ENCODE peak calls at places on chromosome 9, in nine cellular contexts. C is PC-3, J is GM23248, S is HCT116, V is OCI-LY7, E is SK-N-SH, K is neural progenitor cell, I is GM23338, G is MM.1S. P is an unnamed sample. For H3K4me1, the result is how much of the 10 kb centered on the place peaks cover.

GRCh38 chr9:134571326-134571871 is 70.2 kb upstream of the COL5A1 start:
- DNase-seq in C (no peak), J (no peak), S (no peak), V (no peak), E (no peak), K (no peak), I (no peak), G (no peak), P (peak)

GRCh38 chr9:33265211-33265885 is 499 bp downstream of the CHMP5 start:
- DNase-seq in C (no peak), J (peak), S (no peak), V (no peak), E (no peak), K (no peak), I (no peak), G (no peak), P (no peak)

GRCh38 chr9:87497604-87498045 is at the start of gene DAPK1:
- DNase-seq in C (no peak), J (peak), S (peak), V (no peak), E (peak), K (peak), I (peak), G (peak), P (peak)

GRCh38 chr9:35645736-35646582 is 4.8 kb downstream of the SIT1 start:
- DNase-seq in C (peak), J (peak), S (peak), V (no peak), E (no peak), K (peak), I (peak), G (peak), P (peak)

GRCh38 chr9:114621975-114622609 is 11.0 kb downstream of the TMEM268 start:
- DNase-seq in C (peak), J (peak), S (no peak), V (no peak), E (no peak), K (no peak), I (no peak), G (no peak), P (no peak)

GRCh38 chr9:75483636-75484035 is 395.3 kb downstream of the OSTF1 start:
- DNase-seq in C (peak), J (no peak), S (no peak), V (no peak), E (no peak), K (no peak), I (no peak), G (no peak), P (no peak)

GRCh38 chr9:36997414-36997813 is 36.7 kb downstream of the PAX5 start:
- DNase-seq in C (peak), J (peak), S (no peak), V (no peak), E (no peak), K (peak), I (no peak), G (no peak), P (no peak)

GRCh38 chr9:77832647-77833046 is 184.5 kb upstream of the GNA14 start:
- DNase-seq in C (no peak), J (no peak), S (no peak), V (no peak), E (no peak), K (no peak), I (no peak), G (no peak), P (no peak)

GRCh38 chr9:135885100-135885853 is 22.1 kb downstream of the CAMSAP1 start:
- DNase-seq in C (peak), J (peak), S (no peak), V (no peak), E (peak), K (no peak), I (no peak), G (no peak), P (no peak)
- H3K27ac ChIP-seq in C (no peak), J (no peak), S (no peak), V (no peak), E (no peak), K (no peak), I (peak), G (no peak), P (no peak)

GRCh38 chr9:98248737-98249474 is 6.5 kb downstream of the TBC1D2 start:
- DNase-seq in C (peak), J (peak), S (no peak), V (no peak), E (no peak), K (no peak), I (no peak), G (no peak), P (peak)
- H3K4me1 ChIP-seq in C (half or more), J (half or more), S (half or more), V (under half), E (under half), K (under half), I (under half), G (under half), P (under half)

DNA sequence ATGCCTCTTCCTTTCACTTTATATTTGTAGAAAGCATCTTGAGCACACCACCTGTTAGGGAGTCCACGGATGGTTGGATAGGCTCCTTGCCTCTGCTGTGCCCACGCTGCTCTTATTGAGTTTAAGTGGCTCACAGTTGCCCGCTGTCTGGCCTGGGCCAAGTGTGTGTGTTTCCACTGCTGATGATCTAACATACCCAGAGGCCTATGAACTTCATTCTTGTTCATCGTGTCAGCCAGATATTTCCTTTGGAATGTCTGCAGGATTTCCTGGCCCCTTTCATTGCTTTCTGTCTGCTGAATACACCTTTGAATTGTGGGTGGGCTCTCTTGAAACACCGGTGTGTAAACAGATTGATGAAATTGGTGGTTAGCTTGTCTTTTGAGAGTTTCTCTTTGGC is 46.6 kb downstream of the MVB12B start:
- DNase-seq in C (peak), J (peak), S (no peak), V (no peak), E (no peak), K (no peak), I (no peak), G (no peak), P (no peak)
- TF ChIP-seq EZH2phosphoT487 in C (no peak), J (no peak), S (no peak), V (no peak), E (no peak), K (no peak), I (no peak), G (no peak), P (no peak)

DNA sequence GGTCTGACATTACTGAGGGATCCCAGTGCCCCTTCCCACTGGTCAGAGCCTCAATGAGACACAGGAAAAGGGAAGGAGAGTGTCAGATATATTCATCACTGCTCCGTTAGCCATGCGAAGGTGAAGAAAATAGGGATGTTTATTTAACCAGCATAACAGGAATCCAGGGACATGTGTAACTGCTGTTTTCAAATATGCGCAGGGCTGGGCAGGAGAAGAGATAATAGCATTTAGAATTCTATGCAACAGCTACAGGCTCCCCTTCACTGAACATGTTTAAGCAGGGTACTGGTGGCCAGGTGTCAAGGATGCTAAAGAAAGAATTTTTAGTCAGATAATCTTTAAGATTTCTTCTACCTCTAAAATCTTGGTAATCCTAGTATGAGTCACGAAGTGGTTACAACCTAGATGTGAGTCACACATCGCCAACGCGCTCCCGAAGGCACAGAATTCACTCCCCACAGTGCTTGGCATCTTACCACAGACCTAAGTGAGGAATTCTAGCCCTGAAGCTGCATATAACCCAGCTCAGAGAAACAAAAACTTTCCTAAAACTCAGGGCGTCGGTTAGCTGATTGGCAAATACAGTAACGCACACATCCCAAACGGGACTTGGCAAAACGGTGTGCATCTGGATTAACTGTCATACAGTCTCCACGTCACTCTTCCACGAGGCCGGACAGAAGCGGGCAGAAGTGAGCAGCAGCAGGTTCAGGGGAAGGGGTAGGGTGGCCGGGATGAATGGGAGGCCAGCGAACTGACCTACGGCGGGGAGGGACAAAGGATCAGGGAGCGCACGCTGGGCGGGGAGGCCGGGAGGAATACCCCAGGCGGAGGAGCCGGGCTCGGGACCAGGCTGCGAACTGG is 1.1 kb downstream of the CTNNAL1 start:
- DNase-seq in C (peak), J (peak), S (peak), V (peak), E (peak), K (peak), I (peak), G (peak), P (peak)
- H3K27ac ChIP-seq in C (peak), J (peak), S (peak), V (no peak), E (peak), K (no peak), I (no peak), G (peak), P (peak)

DNA sequence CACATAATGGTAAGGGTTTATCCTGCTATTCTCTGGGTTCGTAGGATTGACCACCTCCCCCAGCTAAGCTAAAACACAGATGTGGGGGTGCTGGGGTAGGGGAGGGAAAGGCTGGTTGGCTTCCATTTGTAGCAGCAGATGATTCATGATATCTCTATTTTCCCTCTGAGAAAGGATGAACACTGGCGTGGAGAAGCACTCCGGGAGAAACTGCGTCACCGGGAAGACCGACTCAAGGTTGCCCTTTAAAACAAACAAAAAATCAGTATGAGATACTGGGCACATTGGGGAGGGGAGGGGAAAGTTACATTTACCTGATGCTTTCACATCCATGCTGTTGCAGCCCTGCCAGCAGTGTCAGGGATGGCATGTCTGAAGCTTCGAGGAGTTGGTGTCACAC is 28.2 kb downstream of the RAB14 start:
- DNase-seq in C (no peak), J (no peak), S (no peak), V (no peak), E (no peak), K (no peak), I (no peak), G (no peak), P (no peak)
- H3K4me1 ChIP-seq in C (under half), J (under half), S (under half), V (under half), E (under half), K (under half), I (under half), G (under half), P (under half)

DNA sequence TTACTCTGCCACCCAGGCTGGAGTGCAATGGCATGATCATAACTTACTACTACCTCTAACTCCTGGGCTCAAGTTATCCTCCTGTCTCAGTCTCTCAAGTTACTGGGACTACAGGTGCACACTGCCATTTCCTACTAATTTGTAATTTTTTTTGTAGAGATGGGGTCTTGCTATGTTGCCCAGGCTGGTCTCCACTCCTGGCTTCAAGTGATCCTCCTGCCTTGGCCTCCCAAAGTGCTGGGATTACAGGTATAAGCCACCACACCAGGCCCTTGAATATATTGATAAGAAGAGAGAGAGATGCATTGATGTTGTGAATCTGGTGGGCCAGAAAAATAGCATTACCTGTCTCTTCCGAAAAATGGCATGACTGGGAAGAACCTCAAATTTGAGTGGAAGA is 21.0 kb upstream of the RCL1 start:
- DNase-seq in C (no peak), J (no peak), S (no peak), V (no peak), E (no peak), K (no peak), I (no peak), G (no peak), P (no peak)
- TF ChIP-seq EZH2phosphoT487 in C (no peak), J (no peak), S (no peak), V (no peak), E (no peak), K (no peak), I (no peak), G (no peak), P (no peak)

DNA sequence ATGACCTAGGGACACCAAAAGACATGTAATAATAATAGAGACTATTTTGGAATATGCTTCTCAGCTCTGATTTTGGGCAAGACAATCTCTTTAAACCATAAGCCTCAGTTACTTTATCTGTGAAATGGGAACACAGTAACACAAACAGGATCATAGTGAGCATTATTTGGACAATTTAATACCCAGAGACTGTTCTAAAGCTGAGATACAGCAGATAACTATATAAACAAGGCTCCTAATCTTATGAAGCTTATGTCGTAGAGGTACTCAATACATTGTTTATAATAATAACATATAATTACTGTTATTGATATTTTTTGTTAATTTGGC is 250.8 kb downstream of the SEC61B start:
- DNase-seq in C (no peak), J (no peak), S (no peak), V (no peak), E (no peak), K (no peak), I (no peak), G (no peak), P (no peak)
- H3K27ac ChIP-seq in C (no peak), J (no peak), S (no peak), V (no peak), E (no peak), K (no peak), I (no peak), G (no peak), P (no peak)

DNA sequence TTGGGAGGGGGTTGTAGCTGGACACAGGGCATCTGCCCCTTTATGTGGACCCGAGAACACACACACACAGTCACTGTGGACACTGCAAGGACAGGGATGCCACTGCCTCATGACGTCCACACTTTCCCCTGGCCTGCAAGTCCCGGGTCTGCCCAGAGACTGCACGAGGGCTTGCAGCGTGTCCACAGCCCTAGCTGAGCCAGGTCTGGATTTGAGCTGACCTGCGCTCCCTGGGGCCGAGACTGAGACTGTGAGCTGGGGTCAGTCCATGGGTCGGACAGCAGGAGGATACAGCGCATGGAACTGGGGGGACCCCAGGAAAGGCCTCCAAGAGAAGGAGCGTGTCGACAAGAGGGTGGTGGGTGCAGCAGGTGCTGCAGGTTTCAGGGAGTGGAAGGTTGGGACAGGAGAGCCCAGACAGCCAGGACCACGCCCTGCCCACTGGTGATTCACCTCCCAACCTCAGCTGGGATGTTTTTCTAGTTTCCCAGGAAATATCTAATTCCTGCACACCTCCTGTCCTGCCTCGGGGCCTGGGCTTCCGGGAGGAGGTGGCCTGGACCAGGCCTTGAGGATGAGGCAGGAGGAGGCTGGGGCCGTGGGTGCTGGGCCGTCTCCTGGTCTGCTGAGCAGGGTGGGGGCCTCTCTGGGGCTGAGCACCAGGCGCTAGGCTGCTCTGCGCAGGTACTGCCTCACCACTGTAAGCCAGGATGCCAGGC is 805 bp upstream of the RNF224 start:
- DNase-seq in C (peak), J (peak), S (no peak), V (no peak), E (no peak), K (no peak), I (no peak), G (no peak), P (no peak)
- H3K4me1 ChIP-seq in C (under half), J (under half), S (half or more), V (under half), E (under half), K (under half), I (under half), G (under half), P (half or more)

DNA sequence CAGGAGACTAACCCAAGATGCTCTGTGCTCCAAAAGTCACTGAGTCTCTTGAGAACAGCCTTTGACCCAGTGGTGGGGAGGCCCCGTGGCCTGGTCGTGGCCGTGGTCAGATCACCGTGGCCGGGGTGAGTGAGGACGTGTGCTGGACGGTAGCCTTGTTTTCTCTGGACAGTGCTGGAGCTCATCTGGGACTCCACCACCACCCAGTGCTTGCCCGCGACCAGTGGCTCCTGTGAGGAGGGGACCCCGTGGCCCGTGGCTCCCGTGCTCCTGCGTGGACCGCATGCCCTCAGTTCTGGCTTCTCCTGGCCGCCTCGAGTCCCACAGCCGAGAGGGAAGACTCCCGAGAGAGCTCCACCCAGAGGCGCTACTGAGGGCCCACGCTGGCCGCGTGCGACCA is 15.9 kb upstream of the NOTCH1 start:
- DNase-seq in C (no peak), J (no peak), S (no peak), V (no peak), E (no peak), K (no peak), I (no peak), G (no peak), P (no peak)
- TF ChIP-seq EZH2phosphoT487 in C (no peak), J (no peak), S (no peak), V (no peak), E (no peak), K (no peak), I (no peak), G (no peak), P (no peak)

GRCh38 chr9:95192631-95193030 is 124.9 kb downstream of the FANCC start:
- DNase-seq in C (no peak), J (no peak), S (no peak), V (no peak), E (no peak), K (no peak), I (no peak), G (no peak), P (no peak)

GRCh38 chr9:95190413-95190812 is 127.1 kb downstream of the FANCC start:
- DNase-seq in C (no peak), J (no peak), S (no peak), V (no peak), E (no peak), K (no peak), I (no peak), G (no peak), P (no peak)

GRCh38 chr9:95188459-95188858 is 129.1 kb downstream of the FANCC start:
- DNase-seq in C (no peak), J (no peak), S (no peak), V (no peak), E (no peak), K (no peak), I (no peak), G (no peak), P (no peak)

GRCh38 chr9:95185931-95186330 is 131.6 kb downstream of the FANCC start:
- DNase-seq in C (no peak), J (no peak), S (no peak), V (no peak), E (no peak), K (no peak), I (no peak), G (no peak), P (no peak)

GRCh38 chr9:95189230-95190098 is 128.0 kb downstream of the FANCC start:
- DNase-seq in C (no peak), J (no peak), S (no peak), V (no peak), E (peak), K (no peak), I (no peak), G (no peak), P (peak)
- H3K27ac ChIP-seq in C (no peak), J (no peak), S (no peak), V (no peak), E (peak), K (no peak), I (no peak), G (no peak), P (peak)

P was measured in hepatocyte.